ENCODE peak calls at places on chromosomes 4 and X, in eight cellular contexts. S, E, I, O, J, A, N and M are unnamed samples. For H3K9me3, the result is how much of the 10 kb centered on the place peaks cover.

GRCh38 chrX:32874839-32875238 is 336.5 kb downstream of the DMD start:
- DNase-seq in S (no peak), E (no peak), I (no peak), O (no peak), J (no peak), A (no peak), N (no peak), M (no peak)

GRCh38 chr4:73589261-73589847 is 30.9 kb downstream of the RASSF6 start:
- DNase-seq in S (peak), E (no peak), I (no peak), O (peak), J (peak), A (no peak), N (no peak), M (no peak)

GRCh38 chr4:48033825-48034413 is 17.3 kb downstream of the NIPAL1 start:
- DNase-seq in S (peak), E (peak), I (peak), O (peak), J (no peak), A (no peak), N (no peak), M (peak)

GRCh38 chr4:174318829-174319764 is 35.4 kb downstream of the CEP44 start:
- DNase-seq in S (peak), E (no peak), I (peak), O (peak), J (peak), A (no peak), N (no peak), M (no peak)

GRCh38 chrX:129768186-129768585 is 11.6 kb upstream of the SASH3 start:
- DNase-seq in S (no peak), E (no peak), I (no peak), O (no peak), J (no peak), A (no peak), N (no peak), M (no peak)

GRCh38 chr4:19438228-19438627 is 813.5 kb upstream of the SLIT2 start:
- DNase-seq in S (no peak), E (no peak), I (no peak), O (peak), J (peak), A (no peak), N (no peak), M (no peak)

GRCh38 chr4:185847352-185848078 is 35.5 kb upstream of the SORBS2 start:
- DNase-seq in S (peak), E (no peak), I (no peak), O (peak), J (peak), A (no peak), N (no peak), M (no peak)

GRCh38 chrX:12026481-12026880 is 111.8 kb upstream of the FRMPD4 start:
- DNase-seq in S (no peak), E (no peak), I (no peak), O (no peak), J (peak), A (no peak), N (no peak), M (no peak)

GRCh38 chrX:109926118-109926517 is 76.8 kb upstream of the TMEM164 start:
- DNase-seq in S (no peak), E (no peak), I (no peak), O (no peak), J (no peak), A (no peak), N (no peak), M (no peak)

GRCh38 chr4:7941111-7942018 is 1.7 kb upstream of the AFAP1 start:
- DNase-seq in S (peak), E (no peak), I (no peak), O (peak), J (no peak), A (no peak), N (no peak), M (no peak)

GRCh38 chr4:37561803-37562207 is 124.4 kb downstream of the RELL1 start:
- DNase-seq in S (peak), E (no peak), I (no peak), O (peak), J (peak), A (no peak), N (no peak), M (no peak)

GRCh38 chrX:15750611-15751159 is 12.6 kb downstream of the CA5B start:
- DNase-seq in S (no peak), E (no peak), I (peak), O (peak), J (no peak), A (no peak), N (no peak), M (no peak)

GRCh38 chr4:121256887-121257426 is 92.8 kb upstream of the TNIP3 start:
- DNase-seq in S (no peak), E (no peak), I (no peak), O (no peak), J (no peak), A (no peak), N (no peak), M (no peak)

GRCh38 chr4:8164194-8164565 is 5.6 kb upstream of the ABLIM2 start:
- DNase-seq in S (no peak), E (no peak), I (no peak), O (no peak), J (no peak), A (no peak), N (no peak), M (no peak)

GRCh38 chrX:10828640-10829039 is 208.3 kb upstream of the MID1 start:
- DNase-seq in S (no peak), E (no peak), I (no peak), O (no peak), J (no peak), A (no peak), N (no peak), M (no peak)

GRCh38 chr4:177436456-177436855 is 5.8 kb downstream of the AGA start:
- DNase-seq in S (no peak), E (no peak), I (no peak), O (no peak), J (no peak), A (no peak), N (no peak), M (no peak)

GRCh38 chr4:186953601-186954260 is 230.1 kb upstream of the FAT1 start:
- DNase-seq in S (no peak), E (no peak), I (no peak), O (peak), J (no peak), A (no peak), N (no peak), M (no peak)

GRCh38 chrX:3326721-3327120 is 19.7 kb downstream of the MXRA5 start:
- DNase-seq in S (no peak), E (no peak), I (no peak), O (peak), J (no peak), A (no peak), N (no peak), M (no peak)

GRCh38 chr4:83490876-83491450 is 6.1 kb upstream of the ABRAXAS1 start:
- DNase-seq in S (peak), E (no peak), I (peak), O (peak), J (no peak), A (no peak), N (no peak), M (no peak)

GRCh38 chr4:2080429-2081300 is 21.5 kb downstream of the NAT8L start:
- DNase-seq in S (no peak), E (peak), I (no peak), O (no peak), J (no peak), A (no peak), N (no peak), M (no peak)

GRCh38 chr4:60718874-60719273 is 481.3 kb upstream of the ADGRL3 start:
- DNase-seq in S (no peak), E (no peak), I (no peak), O (no peak), J (no peak), A (no peak), N (no peak), M (no peak)

GRCh38 chr4:176205299-176205698 is 9.9 kb upstream of the SPATA4 start:
- DNase-seq in S (no peak), E (no peak), I (no peak), O (no peak), J (no peak), A (no peak), N (no peak), M (no peak)

GRCh38 chr4:38411092-38411491 is 252.9 kb upstream of the KLF3 start:
- DNase-seq in S (no peak), E (no peak), I (no peak), O (no peak), J (peak), A (no peak), N (no peak), M (no peak)

GRCh38 chr4:54499308-54500074 is 158.3 kb upstream of the KIT start:
- DNase-seq in S (no peak), E (no peak), I (no peak), O (peak), J (peak), A (no peak), N (no peak), M (no peak)

DNA sequence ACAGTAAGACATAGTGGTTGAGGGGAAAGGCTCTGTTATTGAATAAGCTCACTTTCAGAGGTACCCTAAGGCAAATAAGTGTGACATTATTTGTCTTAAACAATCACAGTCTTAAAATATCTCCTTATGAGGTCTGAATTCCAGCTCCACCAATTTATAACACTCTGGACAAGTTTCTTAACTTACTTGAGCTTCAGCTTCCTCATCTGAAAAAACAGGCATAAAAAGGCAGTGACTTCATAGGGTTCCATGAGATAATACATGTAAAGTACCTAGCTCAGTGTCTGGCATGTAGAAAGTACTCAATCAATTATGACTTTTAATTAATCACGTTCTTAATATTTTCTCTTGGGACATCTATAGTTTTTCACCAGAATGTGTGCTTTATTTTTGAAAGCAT is 202.5 kb downstream of the RASL11B start:
- DNase-seq in S (no peak), E (no peak), I (no peak), O (no peak), J (no peak), A (no peak), N (no peak), M (no peak)
- H3K27ac ChIP-seq in S (no peak), E (no peak), I (no peak), O (no peak), J (no peak), A (no peak), N (no peak), M (no peak)

DNA sequence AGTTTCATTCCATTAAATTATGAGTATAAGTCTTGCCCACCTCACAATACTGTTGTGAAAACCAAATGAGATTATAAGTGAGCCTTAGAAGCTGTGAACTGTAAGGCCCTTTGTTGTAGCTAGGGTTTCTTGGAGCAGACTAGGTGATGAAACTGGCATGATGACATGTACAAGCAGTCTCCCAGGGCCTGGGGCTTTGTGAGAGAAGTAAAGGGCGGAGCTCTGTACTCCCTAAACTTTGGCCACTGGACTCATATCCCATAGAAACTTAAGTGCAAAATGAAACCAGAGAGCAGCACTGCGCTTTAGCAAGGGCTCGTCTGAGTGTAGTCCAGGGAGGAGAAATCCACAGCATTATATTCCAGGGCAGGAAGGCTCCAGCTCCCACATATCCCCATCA is 385.7 kb upstream of the FGF16 start:
- DNase-seq in S (no peak), E (no peak), I (no peak), O (no peak), J (no peak), A (no peak), N (no peak), M (no peak)
- H3K9me3 ChIP-seq in S (under half), E (under half), I (under half), O (under half), J (under half), A (under half), N (under half), M (under half)

DNA sequence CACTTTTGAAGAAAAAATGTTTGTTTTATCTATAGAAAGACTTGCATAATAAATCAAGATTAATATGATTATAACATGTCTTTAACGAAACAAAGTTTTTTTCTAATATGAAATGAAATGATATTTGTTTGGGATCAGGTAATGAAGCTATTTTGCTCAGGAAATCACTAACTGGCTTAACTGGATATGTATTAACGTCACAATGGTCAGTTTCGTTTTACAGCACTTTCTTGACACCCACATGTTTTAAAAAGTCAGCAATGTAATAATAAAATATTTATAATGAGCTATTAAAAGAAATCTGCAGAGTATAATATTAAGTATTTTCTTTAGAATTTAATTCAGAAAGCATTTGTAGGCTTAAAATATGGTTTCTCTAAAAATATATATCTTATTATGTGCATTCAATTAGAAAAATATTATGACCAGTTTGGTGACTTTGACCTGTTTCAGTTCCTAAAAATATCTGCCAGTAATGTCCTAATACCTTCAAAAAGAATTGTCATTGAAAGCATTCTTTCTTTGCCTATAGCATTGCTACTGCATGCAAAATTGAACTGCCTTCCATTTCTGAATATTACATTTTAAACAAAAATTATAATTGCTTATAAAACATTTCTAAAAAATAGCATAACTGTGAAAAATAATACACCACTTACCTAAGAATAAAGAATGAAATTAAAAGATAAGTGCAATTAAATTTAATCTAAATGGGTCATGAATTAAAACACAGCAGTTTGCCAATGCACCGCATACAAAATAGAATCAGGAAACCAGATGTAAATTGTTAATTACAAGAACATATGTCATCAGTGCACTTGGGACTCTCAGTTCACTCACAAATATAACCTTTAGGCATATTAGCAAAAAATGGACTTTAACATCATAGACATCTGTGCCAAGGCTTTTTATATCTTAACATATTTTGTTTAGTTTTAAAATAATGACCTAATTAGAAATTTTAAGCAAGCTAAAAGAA is 31.6 kb downstream of the TIGD2 start:
- DNase-seq in S (no peak), E (no peak), I (no peak), O (no peak), J (no peak), A (no peak), N (no peak), M (no peak)
- H3K27ac ChIP-seq in S (no peak), E (no peak), I (no peak), O (no peak), J (no peak), A (no peak), N (no peak), M (no peak)

GRCh38 chr4:14790487-14790886 is 211.8 kb upstream of the CPEB2 start:
- DNase-seq in S (no peak), E (no peak), I (no peak), O (no peak), J (no peak), A (no peak), N (no peak), M (no peak)
- H3K9me3 ChIP-seq in S (under half), E (under half), I (under half), O (under half), J (under half), A (under half), N (under half), M (under half)

DNA sequence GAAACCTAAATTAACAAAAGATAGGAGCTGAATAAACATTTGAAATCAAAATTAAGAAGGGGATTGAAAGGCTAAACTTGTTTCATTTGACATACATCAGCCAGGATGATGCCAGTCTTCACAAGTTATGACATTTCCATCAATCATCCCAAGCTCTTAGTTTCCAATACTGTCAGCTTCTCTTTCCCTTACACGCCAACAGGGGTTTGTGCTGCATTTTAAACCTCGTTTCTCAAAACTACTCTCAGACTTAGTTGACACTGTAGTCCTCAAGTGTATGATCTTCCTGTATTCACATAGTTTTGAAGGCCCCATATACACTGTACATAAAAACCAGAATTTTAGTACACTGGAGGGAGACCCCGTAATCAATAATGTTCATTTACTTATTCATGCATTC is 840 bp upstream of the P2RY10 start:
- DNase-seq in S (no peak), E (no peak), I (no peak), O (no peak), J (no peak), A (no peak), N (no peak), M (no peak)
- H3K27ac ChIP-seq in S (no peak), E (no peak), I (peak), O (no peak), J (no peak), A (no peak), N (no peak), M (peak)